ENCODE peak calls at places on chromosomes 12 and 14, in five cellular contexts. G is CD8-positive, alpha-beta memory T cell; F is H9; W is GM23248; D is upper lobe of right lung. U is an unnamed sample.
A peak's percentile ranks its signal among the peaks of the same experiment; 100 is the strongest.

GRCh38 chr12:65296503-65297265 is 18.2 kb downstream of the MSRB3 start:
- DNase-seq in G (no peak), F (no peak), W (no peak), D (no peak), U (no peak)

GRCh38 chr12:131436922-131437705 is 273.8 kb upstream of the SFSWAP start:
- DNase-seq in G (no peak), F (peak; percentile 77), W (no peak), D (no peak), U (no peak)

GRCh38 chr14:96400495-96400894 is 8.6 kb downstream of the AK7 start:
- DNase-seq in G (no peak), F (no peak), W (no peak), D (no peak), U (no peak)

GRCh38 chr12:13472690-13473089 is 276.2 kb downstream of the EMP1 start:
- DNase-seq in G (no peak), F (no peak), W (peak; percentile 70), D (no peak), U (no peak)

GRCh38 chr14:99728231-99728920 is 44.3 kb downstream of the CYP46A1 start:
- DNase-seq in G (peak; percentile 29), F (peak; percentile 24), W (no peak), D (peak; percentile 63), U (no peak)

GRCh38 chr14:31261859-31262739 is 54.5 kb upstream of the HECTD1 start:
- DNase-seq in G (no peak), F (no peak), W (peak; percentile 82), D (no peak), U (peak; percentile 41)

GRCh38 chr14:98952595-98953325 is 319.2 kb downstream of the BCL11B start:
- DNase-seq in G (no peak), F (no peak), W (peak; percentile 85), D (no peak), U (no peak)

GRCh38 chr12:45379261-45379660 is 163.4 kb downstream of the ANO6 start:
- DNase-seq in G (no peak), F (no peak), W (peak; percentile 3), D (no peak), U (no peak)

DNA sequence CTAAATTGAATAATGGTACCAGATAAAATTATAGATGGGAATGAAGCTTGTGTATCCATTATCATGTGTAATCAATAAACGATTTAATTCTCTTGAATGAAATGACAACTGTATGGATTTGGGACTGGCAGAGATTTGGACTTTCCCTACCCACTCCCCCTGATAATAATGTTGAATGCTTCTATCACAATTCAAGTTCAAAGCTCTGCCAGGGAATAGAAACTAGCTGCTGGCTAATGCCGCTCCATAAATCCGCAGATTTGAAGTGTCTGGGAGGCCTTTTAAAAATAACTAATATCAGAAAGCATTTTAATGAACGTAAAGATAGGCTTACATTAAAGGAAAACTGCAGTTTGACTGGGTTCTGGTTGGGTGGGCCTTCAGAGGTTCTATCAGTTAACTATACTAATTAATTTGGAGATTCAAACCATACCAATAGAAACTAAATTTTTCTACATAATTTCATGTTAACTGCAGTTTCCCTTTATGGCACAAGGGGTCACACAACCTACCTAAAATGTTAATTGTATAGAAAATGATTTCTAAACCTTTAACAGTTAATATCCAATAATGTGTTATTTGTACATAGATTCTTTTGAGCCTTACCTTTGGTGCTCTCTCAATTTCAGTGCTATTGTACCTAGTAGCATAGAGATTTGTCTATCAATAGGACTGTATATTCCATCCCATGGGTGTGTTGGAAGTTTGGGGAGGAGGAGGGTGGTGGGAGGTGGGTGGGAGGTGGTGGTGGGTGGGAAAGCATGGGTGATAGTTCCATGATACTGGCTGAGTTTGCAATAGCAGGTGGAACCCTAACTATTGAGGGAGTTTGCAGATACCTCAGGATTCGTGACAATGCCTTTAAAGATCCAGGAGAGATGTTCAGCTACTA is 4.9 kb downstream of the HNRNPA1 start:
- DNase-seq in G (no peak), F (no peak), W (peak; percentile 43), D (no peak), U (no peak)
- H3K4me1 ChIP-seq in G (peaks cover 45% of the 10 kb centered on the region), F (no peaks in the 10 kb centered on the region), W (peaks cover 16% of the 10 kb centered on the region), D (peaks cover 54% of the 10 kb centered on the region), U (peaks cover 47% of the 10 kb centered on the region)

GRCh38 chr14:105280525-105280924 is 20.3 kb downstream of the BRF1 start:
- DNase-seq in G (no peak), F (no peak), W (no peak), D (no peak), U (no peak)
- H3K4me1 ChIP-seq in G (peaks cover 12% of the 10 kb centered on the region), F (no peaks in the 10 kb centered on the region), W (no peaks in the 10 kb centered on the region), D (no peaks in the 10 kb centered on the region), U (peaks cover 16% of the 10 kb centered on the region)

GRCh38 chr12:54282949-54283593 is 2.5 kb downstream of the HNRNPA1 start:
- DNase-seq in G (no peak), F (no peak), W (no peak), D (no peak), U (no peak)

GRCh38 chr12:54279227-54279631 is 693 bp downstream of the CBX5 start:
- DNase-seq in G (no peak), F (no peak), W (no peak), D (no peak), U (no peak)

GRCh38 chr12:54277823-54278276 is 2.1 kb downstream of the CBX5 start:
- DNase-seq in G (no peak), F (no peak), W (peak; percentile 85), D (no peak), U (no peak)

GRCh38 chr12:54280401-54281260 is at the start of gene HNRNPA1:
- DNase-seq in G (peak; percentile 99), F (peak; percentile 99), W (peak; percentile 100), D (peak; percentile 93), U (peak; percentile 97)

GRCh38 chr12:54279632-54280400 is at the start of gene CBX5:
- DNase-seq in G (peak; percentile 100), F (peak; percentile 100), W (peak; percentile 99), D (peak; percentile 99), U (peak; percentile 100)
- H3K4me1 ChIP-seq in G (peaks cover 59% of the 10 kb centered on the region), F (no peaks in the 10 kb centered on the region), W (peaks cover 29% of the 10 kb centered on the region), D (peaks cover 50% of the 10 kb centered on the region), U (peaks cover 59% of the 10 kb centered on the region)

DNA sequence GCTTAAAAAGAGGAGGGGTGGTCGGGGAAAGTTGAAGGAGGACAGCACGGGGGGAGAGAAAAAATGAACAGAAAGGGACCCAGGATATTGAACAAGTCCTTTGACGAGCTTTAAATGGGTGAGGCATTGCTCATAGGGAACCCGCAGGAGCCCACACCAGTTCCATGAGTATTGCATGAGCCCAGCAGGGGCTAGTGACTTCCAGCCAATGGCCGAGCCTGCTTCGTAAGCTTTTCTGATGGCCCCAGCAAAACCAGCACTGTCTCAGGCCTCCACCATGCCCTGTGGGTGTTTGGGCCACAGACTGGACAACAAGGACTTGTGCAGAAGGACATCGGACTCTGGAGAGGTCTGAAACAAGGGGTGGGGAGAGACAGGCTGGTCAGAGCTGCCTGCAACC is 109.5 kb downstream of the ZFP36L1 start:
- DNase-seq in G (no peak), F (no peak), W (peak; percentile 85), D (peak; percentile 36), U (no peak)
- H3K4me1 ChIP-seq in G (peaks cover 54% of the 10 kb centered on the region), F (peaks cover 5% of the 10 kb centered on the region), W (peaks cover 69% of the 10 kb centered on the region), D (peaks cover 50% of the 10 kb centered on the region), U (peaks cover 44% of the 10 kb centered on the region)

DNA sequence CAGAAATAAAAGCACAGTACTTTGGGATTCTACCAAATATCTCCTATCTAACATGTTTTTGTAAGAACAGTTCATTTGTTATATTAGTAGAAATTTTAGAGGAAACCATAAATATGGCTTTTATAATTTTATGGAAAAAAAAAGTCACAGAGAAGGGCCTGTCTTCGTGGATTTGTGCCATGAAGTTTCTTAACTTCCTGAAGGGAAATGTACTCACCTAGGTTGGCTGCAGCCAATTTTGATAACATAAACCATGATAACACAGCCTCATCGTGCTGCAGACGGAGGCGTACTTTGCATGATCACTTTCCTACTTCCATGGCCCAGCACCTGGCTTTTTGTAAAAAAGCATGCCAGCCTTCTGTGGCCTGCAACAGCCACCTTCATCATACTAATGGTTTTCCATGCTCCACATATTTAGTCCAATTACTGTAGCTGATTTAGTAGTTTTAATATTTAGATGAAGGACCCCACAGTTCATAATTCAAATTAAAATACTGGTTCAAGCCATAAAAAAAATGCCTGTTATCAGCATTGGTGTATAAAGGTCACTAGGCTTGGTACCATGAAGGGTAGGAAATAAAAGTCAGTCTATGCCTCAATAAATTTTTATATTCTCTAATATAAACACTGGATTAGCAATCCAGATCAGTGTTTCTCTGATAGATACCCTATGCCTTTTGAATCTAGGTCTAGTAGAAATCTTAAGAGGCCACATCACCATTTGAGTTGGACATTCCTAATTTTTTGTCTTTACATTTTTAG is 163.4 kb upstream of the HIF1A start:
- DNase-seq in G (no peak), F (no peak), W (peak; percentile 40), D (no peak), U (no peak)
- H3K4me1 ChIP-seq in G (peaks cover 10% of the 10 kb centered on the region), F (peaks cover 2% of the 10 kb centered on the region), W (peaks cover 82% of the 10 kb centered on the region), D (peaks cover 39% of the 10 kb centered on the region), U (peaks cover 25% of the 10 kb centered on the region)

GRCh38 chr12:26636710-26637328 is 196.2 kb downstream of the ITPR2 start:
- DNase-seq in G (no peak), F (no peak), W (peak; percentile 79), D (no peak), U (no peak)

GRCh38 chr12:26632746-26633145 is 200.2 kb downstream of the ITPR2 start:
- DNase-seq in G (no peak), F (no peak), W (no peak), D (no peak), U (no peak)

GRCh38 chr12:26631846-26632245 is 201.1 kb downstream of the ITPR2 start:
- DNase-seq in G (no peak), F (no peak), W (peak; percentile 27), D (no peak), U (no peak)

GRCh38 chr12:26630546-26631027 is 202.4 kb downstream of the ITPR2 start:
- DNase-seq in G (no peak), F (no peak), W (peak; percentile 66), D (no peak), U (no peak)

GRCh38 chr12:26633591-26634210 is 199.3 kb downstream of the ITPR2 start:
- DNase-seq in G (no peak), F (no peak), W (peak; percentile 78), D (no peak), U (no peak)
- H3K4me1 ChIP-seq in G (no peaks in the 10 kb centered on the region), F (peaks cover 9% of the 10 kb centered on the region), W (peaks cover 31% of the 10 kb centered on the region), D (no peaks in the 10 kb centered on the region), U (peaks cover 12% of the 10 kb centered on the region)

DNA sequence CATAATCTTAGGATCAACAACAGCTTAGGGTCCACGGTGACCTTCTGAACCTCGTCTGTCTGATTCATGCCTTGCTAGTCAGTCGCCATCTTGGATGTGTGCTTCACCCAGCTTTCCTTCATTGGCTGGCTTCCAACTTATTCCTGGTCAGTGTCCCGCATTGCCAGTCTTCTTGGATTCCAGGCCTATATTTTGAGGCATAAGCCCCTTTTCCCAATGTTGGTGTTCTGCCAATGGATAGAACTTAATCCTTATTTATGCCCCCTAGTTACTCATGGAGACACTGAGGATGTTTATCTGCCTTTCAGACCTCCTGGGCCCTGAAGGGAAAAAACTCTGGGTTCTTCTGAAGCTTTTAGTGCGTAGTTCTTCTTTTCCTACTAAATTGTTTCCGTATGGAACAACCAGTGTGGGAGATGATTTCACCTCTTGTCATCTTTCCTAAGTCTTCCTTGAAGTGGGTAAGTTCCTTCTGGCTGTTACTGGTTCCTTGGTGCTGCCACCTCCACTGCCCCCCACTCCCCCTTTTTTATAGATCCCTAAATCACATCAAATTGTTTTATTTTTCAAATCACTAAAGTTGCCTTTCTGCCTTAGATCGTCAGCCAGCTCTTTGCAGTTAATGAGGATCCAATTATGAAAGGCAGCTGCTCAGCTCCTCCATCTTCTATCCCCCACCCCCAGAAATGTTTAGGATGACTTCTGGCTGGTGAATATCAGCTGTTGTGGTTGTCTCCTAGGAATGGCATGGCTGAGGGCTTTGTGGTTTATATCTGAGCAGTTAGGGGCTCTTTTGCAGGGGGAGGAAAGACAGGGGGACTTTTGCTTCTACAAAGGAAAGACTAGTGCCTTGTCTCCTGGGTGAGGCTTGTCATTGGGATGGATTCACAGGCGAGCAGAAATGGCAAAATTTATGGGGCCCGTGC is 6.1 kb downstream of the JDP2 start:
- DNase-seq in G (no peak), F (no peak), W (peak; percentile 85), D (no peak), U (no peak)
- H3K4me1 ChIP-seq in G (no peaks in the 10 kb centered on the region), F (peaks cover 8% of the 10 kb centered on the region), W (peaks cover 48% of the 10 kb centered on the region), D (peaks cover 67% of the 10 kb centered on the region), U (peaks cover 75% of the 10 kb centered on the region)